ENCODE peak calls at places on chromosomes 16 and 17, in five cellular contexts. One of them, this sample, is unnamed.

GRCh38 chr17:80118601-80119270 is 17.4 kb downstream of the GAA start:
- DNase-seq in spleen: no peak
- DNase-seq in K562: no peak
- DNase-seq in IMR-90: no peak
- DNase-seq in transverse colon: no peak
- DNase-seq in this sample: no peak

GRCh38 chr16:88569985-88570690 is at the start of gene ZC3H18:
- DNase-seq in spleen: peak; percentile 99
- DNase-seq in K562: peak; percentile 99
- DNase-seq in IMR-90: peak; percentile 92
- DNase-seq in transverse colon: peak; percentile 98
- DNase-seq in this sample: peak; percentile 99

GRCh38 chr16:88662843-88663606 is at the start of gene MVD:
- DNase-seq in spleen: peak; percentile 97
- DNase-seq in K562: peak; percentile 100
- DNase-seq in IMR-90: peak; percentile 97
- DNase-seq in transverse colon: peak; percentile 98
- DNase-seq in this sample: peak; percentile 100

GRCh38 chr17:77783991-77784820 is 174.3 kb upstream of the TNRC6C start:
- DNase-seq in spleen: peak; percentile 86
- DNase-seq in K562: no peak
- DNase-seq in IMR-90: no peak
- DNase-seq in transverse colon: no peak
- DNase-seq in this sample: no peak

GRCh38 chr16:85569615-85570212 is 43.4 kb upstream of the GSE1 start:
- DNase-seq in spleen: peak; percentile 88
- DNase-seq in K562: peak; percentile 89
- DNase-seq in IMR-90: peak; percentile 78
- DNase-seq in transverse colon: peak; percentile 68
- DNase-seq in this sample: no peak

GRCh38 chr17:66508896-66509843 is 206.8 kb downstream of the PRKCA start:
- DNase-seq in spleen: no peak
- DNase-seq in K562: peak; percentile 66
- DNase-seq in IMR-90: peak; percentile 90
- DNase-seq in transverse colon: peak; percentile 84
- DNase-seq in this sample: peak; percentile 60

GRCh38 chr17:27479838-27480237 is 23.6 kb downstream of the KSR1 start:
- DNase-seq in spleen: no peak
- DNase-seq in K562: no peak
- DNase-seq in IMR-90: no peak
- DNase-seq in transverse colon: no peak
- DNase-seq in this sample: no peak

GRCh38 chr16:50367777-50368409 is 895 bp downstream of the BRD7 start:
- DNase-seq in spleen: no peak
- DNase-seq in K562: no peak
- DNase-seq in IMR-90: no peak
- DNase-seq in transverse colon: no peak
- DNase-seq in this sample: no peak

GRCh38 chr16:48958681-48959080 is 323.0 kb downstream of the CBLN1 start:
- DNase-seq in spleen: peak; percentile 22
- DNase-seq in K562: no peak
- DNase-seq in IMR-90: peak; percentile 64
- DNase-seq in transverse colon: no peak
- DNase-seq in this sample: no peak

GRCh38 chr17:31392002-31392855 is 754 bp downstream of the RAB11FIP4 start:
- DNase-seq in spleen: peak; percentile 68
- DNase-seq in K562: no peak
- DNase-seq in IMR-90: no peak
- DNase-seq in transverse colon: no peak
- DNase-seq in this sample: no peak

GRCh38 chr17:57706761-57707160 is 38.3 kb downstream of the CCDC182 start:
- DNase-seq in spleen: no peak
- DNase-seq in K562: no peak
- DNase-seq in IMR-90: no peak
- DNase-seq in transverse colon: no peak
- DNase-seq in this sample: no peak

GRCh38 chr17:18964018-18964351 is 12.0 kb downstream of the SLC5A10 start:
- DNase-seq in spleen: no peak
- DNase-seq in K562: no peak
- DNase-seq in IMR-90: no peak
- DNase-seq in transverse colon: no peak
- DNase-seq in this sample: no peak

GRCh38 chr17:44581868-44582267 is 24.6 kb downstream of the FZD2 start:
- DNase-seq in spleen: no peak
- DNase-seq in K562: no peak
- DNase-seq in IMR-90: no peak
- DNase-seq in transverse colon: no peak
- DNase-seq in this sample: no peak

GRCh38 chr16:1641261-1641660 is 29.1 kb downstream of the CRAMP1 start:
- DNase-seq in spleen: no peak
- DNase-seq in K562: no peak
- DNase-seq in IMR-90: no peak
- DNase-seq in transverse colon: no peak
- DNase-seq in this sample: no peak

GRCh38 chr17:55898195-55898594 is 147.3 kb downstream of the PCTP start:
- DNase-seq in spleen: no peak
- DNase-seq in K562: no peak
- DNase-seq in IMR-90: no peak
- DNase-seq in transverse colon: no peak
- DNase-seq in this sample: no peak

GRCh38 chr16:50459681-50460080 is 88.5 kb upstream of the NKD1 start:
- DNase-seq in spleen: peak; percentile 42
- DNase-seq in K562: no peak
- DNase-seq in IMR-90: no peak
- DNase-seq in transverse colon: no peak
- DNase-seq in this sample: no peak

GRCh38 chr16:77965346-77965745 is 57.0 kb upstream of the CLEC3A start:
- DNase-seq in spleen: no peak
- DNase-seq in K562: no peak
- DNase-seq in IMR-90: no peak
- DNase-seq in transverse colon: no peak
- DNase-seq in this sample: no peak

GRCh38 chr17:68290955-68291835 is at the start of the genes ARSG and SLC16A6:
- DNase-seq in spleen: peak; percentile 97
- DNase-seq in K562: peak; percentile 84
- DNase-seq in IMR-90: peak; percentile 48
- DNase-seq in transverse colon: peak; percentile 63
- DNase-seq in this sample: peak; percentile 86

GRCh38 chr17:68292689-68293040 is 1.4 kb downstream of the ARSG start:
- DNase-seq in spleen: no peak
- DNase-seq in K562: no peak
- DNase-seq in IMR-90: no peak
- DNase-seq in transverse colon: no peak
- DNase-seq in this sample: no peak

GRCh38 chr17:68293490-68294195 is 2.3 kb downstream of the ARSG start:
- DNase-seq in spleen: no peak
- DNase-seq in K562: no peak
- DNase-seq in IMR-90: no peak
- DNase-seq in transverse colon: no peak
- DNase-seq in this sample: no peak

GRCh38 chr17:68290268-68290954 is 516 bp downstream of the SLC16A6 start:
- DNase-seq in spleen: peak; percentile 91
- DNase-seq in K562: no peak
- DNase-seq in IMR-90: no peak
- DNase-seq in transverse colon: peak; percentile 54
- DNase-seq in this sample: no peak

GRCh38 chr17:68291836-68292688 is 767 bp downstream of the ARSG start:
- DNase-seq in spleen: peak; percentile 100
- DNase-seq in K562: peak; percentile 78
- DNase-seq in IMR-90: peak; percentile 68
- DNase-seq in transverse colon: peak; percentile 84
- DNase-seq in this sample: peak; percentile 95
- TF ChIP-seq POLR2A in spleen: peak; percentile 89
- TF ChIP-seq POLR2A in K562: peak; percentile 81
- TF ChIP-seq POLR2A in IMR-90: peak; percentile 30
- TF ChIP-seq POLR2A in transverse colon: peak; percentile 63
- TF ChIP-seq POLR2A in this sample: peak; percentile 7

GRCh38 chr17:82698065-82698973 is at the start of gene RAB40B:
- DNase-seq in spleen: peak; percentile 99
- DNase-seq in K562: peak; percentile 99
- DNase-seq in IMR-90: peak; percentile 98
- DNase-seq in transverse colon: peak; percentile 100
- DNase-seq in this sample: peak; percentile 100

GRCh38 chr17:82697808-82698064 is 762 bp downstream of the RAB40B start:
- DNase-seq in spleen: no peak
- DNase-seq in K562: no peak
- DNase-seq in IMR-90: no peak
- DNase-seq in transverse colon: no peak
- DNase-seq in this sample: no peak

GRCh38 chr17:82696916-82697807 is 1.3 kb downstream of the RAB40B start:
- DNase-seq in spleen: no peak
- DNase-seq in K562: no peak
- DNase-seq in IMR-90: no peak
- DNase-seq in transverse colon: no peak
- DNase-seq in this sample: no peak

GRCh38 chr17:82694647-82695046 is 3.9 kb downstream of the RAB40B start:
- DNase-seq in spleen: no peak
- DNase-seq in K562: no peak
- DNase-seq in IMR-90: no peak
- DNase-seq in transverse colon: no peak
- DNase-seq in this sample: no peak

DNA sequence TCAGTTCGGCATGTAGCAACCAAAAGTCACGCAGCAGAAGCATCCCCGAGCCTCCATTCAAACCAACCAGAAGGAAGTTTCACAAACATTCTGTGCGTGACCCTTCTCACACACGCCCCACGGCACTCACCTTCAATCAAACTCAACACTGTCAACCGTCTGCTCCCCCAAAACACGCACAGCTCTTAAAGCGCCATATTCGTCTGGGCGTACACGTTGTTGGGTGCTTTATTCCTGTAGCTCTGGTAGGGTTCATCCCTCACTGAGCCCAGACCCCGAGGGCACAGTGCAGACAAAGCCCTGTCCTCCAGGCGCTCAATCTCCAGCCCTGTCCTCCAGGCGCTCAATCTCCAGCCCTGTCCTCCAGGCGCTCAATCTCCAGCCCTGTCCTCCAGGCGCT is 2.2 kb downstream of the RAB40B start:
- DNase-seq in spleen: no peak
- DNase-seq in K562: no peak
- DNase-seq in IMR-90: no peak
- DNase-seq in transverse colon: no peak
- DNase-seq in this sample: no peak
- TF ChIP-seq POLR2A in spleen: no peak
- TF ChIP-seq POLR2A in K562: no peak
- TF ChIP-seq POLR2A in IMR-90: no peak
- TF ChIP-seq POLR2A in transverse colon: no peak
- TF ChIP-seq POLR2A in this sample: no peak

GRCh38 chr17:50518265-50519023 is 10.2 kb downstream of the MYCBPAP start:
- DNase-seq in spleen: no peak
- DNase-seq in K562: no peak
- DNase-seq in IMR-90: no peak
- DNase-seq in transverse colon: no peak
- DNase-seq in this sample: no peak
- TF ChIP-seq POLR2A in spleen: no peak
- TF ChIP-seq POLR2A in K562: no peak
- TF ChIP-seq POLR2A in IMR-90: no peak
- TF ChIP-seq POLR2A in transverse colon: no peak
- TF ChIP-seq POLR2A in this sample: no peak

GRCh38 chr17:998111-998510 is 1.2 kb downstream of the TIMM22 start:
- DNase-seq in spleen: no peak
- DNase-seq in K562: no peak
- DNase-seq in IMR-90: no peak
- DNase-seq in transverse colon: no peak
- DNase-seq in this sample: no peak

GRCh38 chr17:992933-993332 is 4.0 kb upstream of the TIMM22 start:
- DNase-seq in spleen: no peak
- DNase-seq in K562: no peak
- DNase-seq in IMR-90: peak; percentile 26
- DNase-seq in transverse colon: no peak
- DNase-seq in this sample: no peak

GRCh38 chr17:1001640-1002411 is 4.9 kb downstream of the TIMM22 start:
- DNase-seq in spleen: no peak
- DNase-seq in K562: no peak
- DNase-seq in IMR-90: peak; percentile 75
- DNase-seq in transverse colon: no peak
- DNase-seq in this sample: no peak

GRCh38 chr17:1000597-1001490 is 3.9 kb downstream of the TIMM22 start:
- DNase-seq in spleen: no peak
- DNase-seq in K562: no peak
- DNase-seq in IMR-90: peak; percentile 74
- DNase-seq in transverse colon: no peak
- DNase-seq in this sample: no peak

DNA sequence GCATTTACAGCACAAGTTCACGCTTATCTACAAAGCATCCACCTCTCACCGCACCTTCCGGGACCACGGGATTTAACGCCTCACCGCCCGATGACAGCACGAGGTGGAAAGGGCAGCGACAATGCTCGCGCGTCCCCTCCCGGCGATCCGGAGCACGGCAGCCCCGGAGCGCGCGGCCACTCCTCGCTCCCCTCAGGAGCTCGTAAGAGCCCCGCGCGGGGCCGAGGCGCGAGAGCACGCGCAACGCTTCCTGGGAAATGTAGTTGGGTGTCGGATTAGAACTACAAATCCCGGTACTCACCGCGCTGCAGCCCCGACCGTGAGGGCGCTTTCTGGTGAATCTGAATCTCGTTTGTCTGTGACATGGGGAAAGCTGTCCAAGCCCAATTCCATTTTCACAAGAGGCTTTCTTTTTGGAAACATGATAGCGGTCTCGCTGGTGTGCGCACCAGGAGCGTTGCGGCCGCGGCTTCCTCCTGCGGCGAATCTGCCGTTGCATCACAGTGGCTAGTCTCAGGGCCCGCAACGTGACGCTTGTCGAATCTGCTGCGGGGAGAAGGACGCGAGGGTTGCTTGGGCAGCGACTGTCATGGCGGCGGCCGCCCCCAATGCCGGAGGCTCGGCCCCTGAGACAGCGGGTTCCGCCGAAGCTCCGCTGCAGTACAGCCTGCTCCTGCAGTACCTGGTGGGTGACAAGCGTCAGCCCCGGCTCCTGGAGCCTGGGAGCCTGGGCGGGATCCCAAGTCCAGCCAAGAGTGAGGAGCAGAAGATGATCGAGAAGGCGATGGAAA is at the start of gene TIMM22:
- DNase-seq in spleen: peak; percentile 98
- DNase-seq in K562: peak; percentile 90
- DNase-seq in IMR-90: peak; percentile 97
- DNase-seq in transverse colon: peak; percentile 94
- DNase-seq in this sample: peak; percentile 92
- TF ChIP-seq POLR2A in spleen: peak; percentile 78
- TF ChIP-seq POLR2A in K562: peak; percentile 90
- TF ChIP-seq POLR2A in IMR-90: peak; percentile 72
- TF ChIP-seq POLR2A in transverse colon: peak; percentile 84
- TF ChIP-seq POLR2A in this sample: peak; percentile 88

This sample was measured in H54.